ENCODE peak calls at places on chromosome 1, in four cellular contexts. One of them, this sample, is unnamed.
A peak's percentile ranks its signal among the peaks of the same experiment; 100 is the strongest.

GRCh38 chr1:36722871-36723270 is 240.2 kb upstream of the CSF3R start:
- DNase-seq in activated naive CD4-positive, alpha-beta T cell: no peak
- DNase-seq in kidney tubule cell: no peak
- DNase-seq in stimulated activated CD8-positive, alpha-beta memory T cell treated with anti-CD3 and anti-CD28 coated beads, Interleukin-7, amount 100 ng/mL, for 1 hour: no peak
- DNase-seq in this sample: no peak

GRCh38 chr1:226754797-226755533 is 15.9 kb upstream of the ITPKB start:
- DNase-seq in activated naive CD4-positive, alpha-beta T cell: no peak
- DNase-seq in kidney tubule cell: no peak
- DNase-seq in stimulated activated CD8-positive, alpha-beta memory T cell treated with anti-CD3 and anti-CD28 coated beads, Interleukin-7, amount 100 ng/mL, for 1 hour: no peak
- DNase-seq in this sample: no peak

GRCh38 chr1:203309115-203309429 is 3.8 kb downstream of the BTG2 start:
- DNase-seq in activated naive CD4-positive, alpha-beta T cell: no peak
- DNase-seq in kidney tubule cell: no peak
- DNase-seq in stimulated activated CD8-positive, alpha-beta memory T cell treated with anti-CD3 and anti-CD28 coated beads, Interleukin-7, amount 100 ng/mL, for 1 hour: no peak
- DNase-seq in this sample: no peak

GRCh38 chr1:116508090-116508983 is 62.5 kb downstream of the CD58 start:
- DNase-seq in activated naive CD4-positive, alpha-beta T cell: no peak
- DNase-seq in kidney tubule cell: peak; percentile 44
- DNase-seq in stimulated activated CD8-positive, alpha-beta memory T cell treated with anti-CD3 and anti-CD28 coated beads, Interleukin-7, amount 100 ng/mL, for 1 hour: no peak
- DNase-seq in this sample: no peak

GRCh38 chr1:44721521-44722361 is 9.2 kb downstream of the RNU5D-1 start:
- DNase-seq in activated naive CD4-positive, alpha-beta T cell: no peak
- DNase-seq in kidney tubule cell: peak; percentile 97
- DNase-seq in stimulated activated CD8-positive, alpha-beta memory T cell treated with anti-CD3 and anti-CD28 coated beads, Interleukin-7, amount 100 ng/mL, for 1 hour: no peak
- DNase-seq in this sample: peak; percentile 89

GRCh38 chr1:198763298-198763714 is 124.5 kb downstream of the PTPRC start:
- DNase-seq in activated naive CD4-positive, alpha-beta T cell: no peak
- DNase-seq in kidney tubule cell: peak; percentile 4
- DNase-seq in stimulated activated CD8-positive, alpha-beta memory T cell treated with anti-CD3 and anti-CD28 coated beads, Interleukin-7, amount 100 ng/mL, for 1 hour: no peak
- DNase-seq in this sample: peak; percentile 25

GRCh38 chr1:168085401-168085872 is 51.3 kb downstream of the GPR161 start:
- DNase-seq in activated naive CD4-positive, alpha-beta T cell: no peak
- DNase-seq in kidney tubule cell: no peak
- DNase-seq in stimulated activated CD8-positive, alpha-beta memory T cell treated with anti-CD3 and anti-CD28 coated beads, Interleukin-7, amount 100 ng/mL, for 1 hour: no peak
- DNase-seq in this sample: no peak

GRCh38 chr1:201214461-201214860 is 23.8 kb downstream of the IGFN1 start:
- DNase-seq in activated naive CD4-positive, alpha-beta T cell: no peak
- DNase-seq in kidney tubule cell: no peak
- DNase-seq in stimulated activated CD8-positive, alpha-beta memory T cell treated with anti-CD3 and anti-CD28 coated beads, Interleukin-7, amount 100 ng/mL, for 1 hour: no peak
- DNase-seq in this sample: no peak

GRCh38 chr1:174160109-174160473 is 771 bp downstream of the RABGAP1L start:
- DNase-seq in activated naive CD4-positive, alpha-beta T cell: no peak
- DNase-seq in kidney tubule cell: peak; percentile 71
- DNase-seq in stimulated activated CD8-positive, alpha-beta memory T cell treated with anti-CD3 and anti-CD28 coated beads, Interleukin-7, amount 100 ng/mL, for 1 hour: no peak
- DNase-seq in this sample: peak; percentile 47

GRCh38 chr1:7177021-7177420 is 391.8 kb downstream of the CAMTA1 start:
- DNase-seq in activated naive CD4-positive, alpha-beta T cell: no peak
- DNase-seq in kidney tubule cell: no peak
- DNase-seq in stimulated activated CD8-positive, alpha-beta memory T cell treated with anti-CD3 and anti-CD28 coated beads, Interleukin-7, amount 100 ng/mL, for 1 hour: no peak
- DNase-seq in this sample: no peak